ENCODE peak calls at places on chromosomes 1 and 21, in ten cellular contexts. M is CD8-positive, alpha-beta T cell; Z is MM.1S; H is HCT116; V is progenitor cell of endocrine pancreas; P is A673; T is fibroblast of mammary gland; L is AG04449; I is transverse colon; F is neural progenitor cell. A is an unnamed sample.
A peak's percentile ranks its signal among the peaks of the same experiment; 100 is the strongest.

GRCh38 chr1:24694380-24694843 is 50.8 kb upstream of the CLIC4 start:
- DNase-seq in L (no peak), F (no peak), T (peak; percentile 62), M (no peak), P (peak; percentile 81), H (no peak), V (no peak), Z (peak; percentile 73), I (no peak), A (no peak)

GRCh38 chr1:19317126-19317910 is 5.2 kb downstream of the SLC66A1 start:
- DNase-seq in V (no peak), L (no peak), F (peak; percentile 26), M (no peak), H (no peak), P (no peak), I (no peak), Z (no peak), T (peak; percentile 26), A (no peak)

GRCh38 chr21:44702111-44702972 is 5.4 kb downstream of the KRTAP10-12 start:
- DNase-seq in P (no peak), H (no peak), F (no peak), Z (no peak), L (no peak), M (peak; percentile 34), T (no peak), V (no peak), I (no peak), A (no peak)

GRCh38 chr1:230632273-230632873 is 9.9 kb upstream of the COG2 start:
- DNase-seq in L (no peak), Z (peak; percentile 62), V (no peak), F (peak; percentile 70), H (peak; percentile 52), P (peak; percentile 38), I (peak; percentile 22), M (no peak), T (peak; percentile 47), A (no peak)

GRCh38 chr1:27049607-27050006 is 37.0 kb upstream of the TENT5B start:
- DNase-seq in T (no peak), F (no peak), I (no peak), M (no peak), L (no peak), P (peak; percentile 79), Z (peak; percentile 50), V (no peak), H (no peak), A (no peak)

GRCh38 chr1:59994302-59995198 is 68.0 kb upstream of the CYP2J2 start:
- DNase-seq in L (peak; percentile 93), I (no peak), V (no peak), H (no peak), F (no peak), M (no peak), T (peak; percentile 95), Z (no peak), P (no peak), A (no peak)

GRCh38 chr1:205971082-205971481 is 27.8 kb upstream of the SLC26A9 start:
- DNase-seq in P (no peak), Z (no peak), L (no peak), T (no peak), I (no peak), M (no peak), H (no peak), V (no peak), F (no peak), A (no peak)

GRCh38 chr1:112026018-112026417 is 36.5 kb upstream of the KCND3 start:
- DNase-seq in H (no peak), V (no peak), F (no peak), M (no peak), Z (no peak), I (no peak), L (no peak), T (peak; percentile 17), P (no peak), A (no peak)

GRCh38 chr1:231818342-231818741 is 191.8 kb downstream of the DISC1 start:
- DNase-seq in T (peak; percentile 27), H (no peak), I (no peak), V (no peak), M (no peak), P (no peak), F (no peak), L (no peak), Z (no peak), A (no peak)

GRCh38 chr1:244296010-244296409 is 155.7 kb downstream of the ADSS2 start:
- DNase-seq in P (no peak), L (no peak), Z (no peak), F (no peak), T (no peak), H (no peak), V (no peak), M (no peak), I (no peak), A (no peak)

GRCh38 chr21:36104306-36105300 is 30.3 kb upstream of the CBR3 start:
- DNase-seq in M (peak; percentile 79), F (peak; percentile 80), H (peak; percentile 24), I (peak; percentile 34), P (peak; percentile 63), L (no peak), V (peak; percentile 15), T (peak; percentile 77), Z (no peak), A (no peak)

GRCh38 chr1:43572084-43572483 is 41.4 kb downstream of the PTPRF start:
- DNase-seq in I (no peak), F (no peak), T (no peak), P (no peak), L (no peak), M (no peak), V (no peak), Z (no peak), H (no peak), A (no peak)

GRCh38 chr1:234309598-234310459 is 63.4 kb upstream of the COA6 start:
- DNase-seq in F (peak; percentile 84), P (peak; percentile 69), V (peak; percentile 51), T (peak; percentile 44), I (peak; percentile 69), Z (peak; percentile 79), H (peak; percentile 38), M (peak; percentile 74), L (no peak), A (peak; percentile 72)

GRCh38 chr1:2300004-2300771 is 72.1 kb downstream of the SKI start:
- DNase-seq in L (no peak), Z (peak; percentile 84), T (no peak), H (no peak), M (peak; percentile 78), F (no peak), I (peak; percentile 75), P (no peak), V (no peak), A (no peak)

GRCh38 chr1:43704838-43705237 is 2.5 kb upstream of the ST3GAL3 start:
- DNase-seq in I (no peak), H (no peak), M (no peak), F (no peak), T (peak; percentile 74), Z (no peak), L (no peak), V (no peak), P (peak; percentile 67), A (no peak)

DNA sequence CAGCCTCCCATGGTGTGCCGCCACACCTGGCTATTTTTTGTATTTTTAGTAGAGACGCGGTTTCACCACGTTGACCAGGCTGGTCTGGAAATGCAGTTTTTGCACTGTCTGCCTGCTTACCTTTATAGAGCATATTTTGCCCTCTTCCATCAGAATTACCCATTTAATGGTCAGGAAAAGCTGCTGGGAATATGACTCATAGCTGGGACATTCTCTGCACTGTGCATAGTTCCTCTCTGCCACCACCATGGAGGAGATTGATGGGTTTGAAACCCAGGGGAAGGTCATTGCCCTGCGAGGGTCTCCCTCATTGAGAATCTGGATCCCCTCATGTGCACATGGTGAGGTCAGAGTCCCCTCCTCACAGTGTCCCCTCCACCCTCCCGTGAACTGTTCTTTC is 32.1 kb downstream of the MX1 start:
- DNase-seq in F (no peak), V (no peak), Z (no peak), T (no peak), I (no peak), M (no peak), P (no peak), L (no peak), H (no peak), A (no peak)
- TF ChIP-seq CTCF in F (no peak), V (no peak), Z (no peak), T (no peak), I (no peak), M (no peak), P (no peak), L (no peak), H (no peak), A (no peak)

GRCh38 chr1:86520789-86521521 is 25.9 kb upstream of the CLCA4 start:
- DNase-seq in V (no peak), P (no peak), H (no peak), M (no peak), I (peak; percentile 51), L (no peak), T (no peak), Z (no peak), F (no peak), A (no peak)

GRCh38 chr1:86517336-86517735 is 29.5 kb upstream of the CLCA4 start:
- DNase-seq in P (no peak), L (no peak), Z (no peak), V (no peak), M (no peak), I (no peak), T (no peak), F (no peak), H (peak; percentile 19), A (no peak)

GRCh38 chr1:86516366-86516765 is 30.5 kb upstream of the CLCA4 start:
- DNase-seq in T (peak; percentile 17), V (no peak), L (no peak), Z (no peak), P (no peak), F (no peak), H (no peak), M (no peak), I (no peak), A (no peak)

GRCh38 chr1:86521522-86521891 is 25.4 kb upstream of the CLCA4 start:
- DNase-seq in Z (no peak), P (no peak), F (no peak), M (no peak), L (no peak), V (no peak), T (no peak), I (no peak), H (no peak), A (no peak)

GRCh38 chr1:86515597-86515996 is 31.3 kb upstream of the CLCA4 start:
- DNase-seq in L (no peak), Z (peak; percentile 25), P (peak; percentile 29), I (peak; percentile 27), V (no peak), F (peak; percentile 64), T (peak; percentile 44), M (no peak), H (peak; percentile 62), A (no peak)
- TF ChIP-seq CTCF in L (no peak), Z (peak; percentile 42), P (peak; percentile 47), I (peak; percentile 70), V (peak; percentile 51), F (peak; percentile 57), T (peak; percentile 40), M (no peak), H (peak; percentile 56), A (no peak)

GRCh38 chr21:25895565-25896205 is 160.9 kb downstream of the GABPA start:
- DNase-seq in P (peak; percentile 83), H (no peak), L (no peak), I (no peak), T (peak; percentile 50), F (peak; percentile 41), M (no peak), Z (peak; percentile 55), V (no peak), A (no peak)
- TF ChIP-seq CTCF in P (peak; percentile 69), H (peak; percentile 55), L (peak; percentile 27), I (peak; percentile 50), T (peak; percentile 64), F (peak; percentile 59), M (peak; percentile 49), Z (peak; percentile 61), V (peak; percentile 35), A (no peak)

GRCh38 chr1:40651138-40651857 is 14.2 kb downstream of the RIMS3 start:
- DNase-seq in Z (no peak), L (no peak), F (no peak), M (no peak), V (no peak), P (no peak), I (peak; percentile 75), H (no peak), T (no peak), A (no peak)
- TF ChIP-seq CTCF in Z (no peak), L (no peak), F (no peak), M (no peak), V (no peak), P (peak; percentile 13), I (peak; percentile 28), H (no peak), T (no peak), A (no peak)

A was measured in mesothelial cell of epicardium.